ENCODE peak calls at places on chromosomes 13 and 19, in six cellular contexts. X is IMR-90, W is H9, D is H1, R is mesenchymal stem cell, T is mesendoderm. O is an unnamed sample.

GRCh38 chr13:73698859-73699258 is 435.3 kb downstream of the KLF12 start:
- DNase-seq in X (peak), D (no peak), R (no peak), W (no peak), T (no peak), O (no peak)

GRCh38 chr13:112885782-112886268 is 83.2 kb upstream of the MCF2L start:
- DNase-seq in T (peak), R (peak), X (peak), W (peak), D (peak), O (peak)

GRCh38 chr19:38251564-38252051 is 4.6 kb downstream of the PPP1R14A start:
- DNase-seq in D (no peak), X (no peak), T (peak), R (peak), W (no peak), O (no peak)

GRCh38 chr13:41019578-41020347 is 647 bp upstream of the ELF1 start:
- DNase-seq in R (no peak), T (peak), X (no peak), W (no peak), D (no peak), O (no peak)

GRCh38 chr19:51688665-51689571 is 4.2 kb upstream of the SPACA6 start:
- DNase-seq in X (peak), D (peak), W (peak), T (peak), R (peak), O (peak)

GRCh38 chr13:99352351-99353271 is 45.4 kb upstream of the GPR183 start:
- DNase-seq in D (peak), W (no peak), R (no peak), X (no peak), T (no peak), O (no peak)

GRCh38 chr19:7426986-7427385 is 61.8 kb downstream of the PEX11G start:
- DNase-seq in W (no peak), X (no peak), T (no peak), D (no peak), R (no peak), O (no peak)

GRCh38 chr13:111992911-111993310 is 74.0 kb upstream of the SOX1 start:
- DNase-seq in R (no peak), T (no peak), W (no peak), X (no peak), D (no peak), O (no peak)

GRCh38 chr13:30577381-30577780 is 40.3 kb upstream of the USPL1 start:
- DNase-seq in R (peak), D (no peak), X (peak), W (no peak), T (peak), O (no peak)

GRCh38 chr19:888615-889385 is 4.2 kb downstream of the MED16 start:
- DNase-seq in T (no peak), W (no peak), R (no peak), D (no peak), X (no peak), O (no peak)

GRCh38 chr19:35560271-35560670 is 3.2 kb downstream of the ATP4A start:
- DNase-seq in R (no peak), W (no peak), D (no peak), X (no peak), T (no peak), O (no peak)

GRCh38 chr19:14477417-14478112 is 2.4 kb upstream of the PTGER1 start:
- DNase-seq in R (no peak), W (no peak), X (no peak), T (no peak), D (no peak), O (no peak)

GRCh38 chr19:56764296-56764695 is 76.2 kb downstream of the PEG3 start:
- DNase-seq in X (no peak), W (no peak), D (no peak), T (peak), R (no peak), O (no peak)

GRCh38 chr19:35587326-35587725 is 1.4 kb downstream of the PMIS2 start:
- DNase-seq in T (no peak), R (no peak), D (no peak), X (no peak), W (no peak), O (no peak)

GRCh38 chr19:49160450-49161189 is 3.0 kb downstream of the TRPM4 start:
- DNase-seq in D (no peak), X (no peak), T (no peak), R (no peak), W (no peak), O (no peak)

GRCh38 chr13:35789335-35790166 is 313.1 kb upstream of the MAB21L1 start:
- DNase-seq in W (no peak), D (no peak), X (peak), R (peak), T (peak), O (peak)

GRCh38 chr19:3066482-3067049 is 4.3 kb upstream of the TLE5 start:
- DNase-seq in T (no peak), D (no peak), X (no peak), W (no peak), R (no peak), O (no peak)

GRCh38 chr13:114065926-114066774 is 66.3 kb downstream of the RASA3 start:
- DNase-seq in W (no peak), X (no peak), R (no peak), D (no peak), T (no peak), O (no peak)

GRCh38 chr19:44685877-44686276 is 13.1 kb upstream of the CEACAM16 start:
- DNase-seq in T (no peak), D (no peak), W (no peak), X (peak), R (peak), O (no peak)

GRCh38 chr13:39037410-39037879 is 444 bp downstream of the PROSER1 start:
- DNase-seq in D (no peak), W (no peak), T (no peak), R (peak), X (no peak), O (no peak)

GRCh38 chr13:38830442-38831045 is 143.7 kb downstream of the FREM2 start:
- DNase-seq in X (no peak), D (no peak), R (no peak), W (no peak), T (no peak), O (no peak)

GRCh38 chr19:36423925-36424324 is 5.5 kb upstream of the ZFP82 start:
- DNase-seq in W (no peak), T (peak), X (no peak), D (no peak), R (no peak), O (no peak)

GRCh38 chr13:30776661-30777060 is 41.3 kb downstream of the ALOX5AP start:
- DNase-seq in T (no peak), R (no peak), D (no peak), X (no peak), W (no peak), O (no peak)

GRCh38 chr13:81686877-81687276 is 1346.0 kb upstream of the SPRY2 start:
- DNase-seq in W (no peak), X (no peak), R (peak), T (no peak), D (no peak), O (no peak)

GRCh38 chr13:28866932-28867331 is 46.8 kb downstream of the MTUS2 start:
- DNase-seq in D (no peak), R (no peak), T (no peak), X (no peak), W (no peak), O (no peak)

GRCh38 chr13:40438022-40438692 is 228.3 kb downstream of the FOXO1 start:
- DNase-seq in D (no peak), R (peak), W (no peak), T (no peak), X (no peak), O (no peak)

GRCh38 chr19:21843081-21843480 is 7.1 kb upstream of the ZNF43 start:
- DNase-seq in W (no peak), R (no peak), T (no peak), X (no peak), D (no peak), O (no peak)

GRCh38 chr13:41017744-41018582 is 1.2 kb downstream of the ELF1 start:
- DNase-seq in R (peak), T (no peak), X (peak), D (no peak), W (no peak), O (no peak)

GRCh38 chr19:36916991-36917390 is 859 bp downstream of the ZNF568 start:
- DNase-seq in R (no peak), X (peak), D (no peak), T (peak), W (no peak), O (peak)

GRCh38 chr13:98524391-98524790 is 52.5 kb downstream of the STK24 start:
- DNase-seq in X (no peak), T (no peak), W (no peak), R (no peak), D (no peak), O (no peak)

GRCh38 chr13:40406405-40407138 is 259.9 kb downstream of the FOXO1 start:
- DNase-seq in D (no peak), T (no peak), X (peak), W (no peak), R (peak), O (no peak)

GRCh38 chr19:42024622-42025111 is 30.6 kb upstream of the ATP1A3 start:
- DNase-seq in W (no peak), T (no peak), D (no peak), X (peak), R (peak), O (no peak)

GRCh38 chr13:34627905-34628682 is 314.0 kb upstream of the NBEA start:
- DNase-seq in X (no peak), W (no peak), T (no peak), D (no peak), R (no peak), O (no peak)

GRCh38 chr13:49315036-49315565 is 67.4 kb downstream of the CDADC1 start:
- DNase-seq in R (peak), X (peak), W (no peak), T (no peak), D (no peak), O (no peak)

GRCh38 chr13:101544979-101545378 is 92.5 kb downstream of the ITGBL1 start:
- DNase-seq in T (no peak), R (no peak), D (no peak), W (no peak), X (no peak), O (no peak)

GRCh38 chr13:74062933-74063332 is 71.3 kb downstream of the KLF12 start:
- DNase-seq in T (no peak), W (no peak), X (peak), R (peak), D (no peak), O (no peak)

DNA sequence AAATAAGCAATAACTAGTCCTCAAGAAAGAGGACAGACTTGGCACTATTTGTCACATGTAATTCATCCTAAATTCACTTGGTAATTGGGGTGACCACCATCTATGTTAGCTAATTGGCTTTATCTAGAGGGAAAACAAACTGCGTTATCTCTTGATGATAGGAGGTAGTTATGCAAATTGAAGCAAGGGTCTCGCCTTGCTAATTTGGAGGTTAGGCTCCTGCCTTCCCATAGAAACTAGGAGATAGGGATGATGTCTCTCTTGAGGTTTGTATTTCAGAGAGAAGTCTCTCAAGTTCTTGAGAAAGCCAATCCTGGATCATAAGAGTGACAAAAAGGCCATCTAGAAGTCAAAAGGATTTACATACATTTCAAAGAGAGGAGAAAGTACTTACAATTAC is 179.9 kb downstream of the SLITRK6 start:
- DNase-seq in W (no peak), R (no peak), D (no peak), X (no peak), T (peak), O (no peak)
- H2BK15ac ChIP-seq in W (no peak), R (no peak), D (no peak), X (no peak), T (no peak), O (no peak)

DNA sequence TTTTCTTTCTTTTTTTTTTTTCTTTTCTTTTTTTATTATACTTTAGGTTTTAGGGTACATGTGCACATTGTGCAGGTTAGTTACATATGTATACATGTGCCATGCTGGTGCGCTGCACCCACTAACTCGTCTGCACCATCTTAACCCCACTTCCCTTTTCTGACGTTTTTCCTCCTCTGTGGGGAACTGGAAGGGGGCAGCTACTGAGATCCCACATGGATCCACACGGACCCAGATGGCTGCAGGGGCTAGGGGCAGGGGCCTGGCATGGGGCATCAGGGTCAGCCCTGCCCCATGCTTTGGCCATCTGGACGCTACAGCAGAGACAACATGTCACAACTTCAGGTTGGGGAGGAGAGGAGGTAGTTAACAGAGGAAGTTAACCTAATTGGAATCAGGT is 54.3 kb downstream of the RUBCNL start:
- DNase-seq in D (no peak), W (no peak), X (no peak), R (no peak), T (no peak), O (no peak)
- H2BK15ac ChIP-seq in D (no peak), W (no peak), X (no peak), R (no peak), T (no peak), O (no peak)

GRCh38 chr13:25354377-25354776 is 17.4 kb upstream of the ATP8A2 start:
- DNase-seq in W (no peak), X (no peak), R (no peak), D (no peak), T (no peak), O (no peak)
- H2BK15ac ChIP-seq in W (no peak), X (no peak), R (no peak), D (no peak), T (no peak), O (no peak)

GRCh38 chr19:55578761-55579747 is 1.6 kb downstream of the ZNF579 start:
- DNase-seq in W (no peak), D (no peak), R (no peak), X (no peak), T (no peak), O (no peak)
- H2BK15ac ChIP-seq in W (no peak), D (no peak), R (no peak), X (no peak), T (no peak), O (peak)

GRCh38 chr13:110507678-110508381 is 53.7 kb downstream of the RAB20 start:
- DNase-seq in W (no peak), T (no peak), X (no peak), D (no peak), R (no peak), O (no peak)
- H2BK15ac ChIP-seq in W (no peak), T (no peak), X (no peak), D (no peak), R (peak), O (no peak)

GRCh38 chr13:43543331-43543730 is 243.4 kb downstream of the ENOX1 start:
- DNase-seq in W (no peak), D (no peak), T (no peak), R (no peak), X (peak), O (no peak)
- H2BK15ac ChIP-seq in W (no peak), D (no peak), T (no peak), R (no peak), X (no peak), O (no peak)

DNA sequence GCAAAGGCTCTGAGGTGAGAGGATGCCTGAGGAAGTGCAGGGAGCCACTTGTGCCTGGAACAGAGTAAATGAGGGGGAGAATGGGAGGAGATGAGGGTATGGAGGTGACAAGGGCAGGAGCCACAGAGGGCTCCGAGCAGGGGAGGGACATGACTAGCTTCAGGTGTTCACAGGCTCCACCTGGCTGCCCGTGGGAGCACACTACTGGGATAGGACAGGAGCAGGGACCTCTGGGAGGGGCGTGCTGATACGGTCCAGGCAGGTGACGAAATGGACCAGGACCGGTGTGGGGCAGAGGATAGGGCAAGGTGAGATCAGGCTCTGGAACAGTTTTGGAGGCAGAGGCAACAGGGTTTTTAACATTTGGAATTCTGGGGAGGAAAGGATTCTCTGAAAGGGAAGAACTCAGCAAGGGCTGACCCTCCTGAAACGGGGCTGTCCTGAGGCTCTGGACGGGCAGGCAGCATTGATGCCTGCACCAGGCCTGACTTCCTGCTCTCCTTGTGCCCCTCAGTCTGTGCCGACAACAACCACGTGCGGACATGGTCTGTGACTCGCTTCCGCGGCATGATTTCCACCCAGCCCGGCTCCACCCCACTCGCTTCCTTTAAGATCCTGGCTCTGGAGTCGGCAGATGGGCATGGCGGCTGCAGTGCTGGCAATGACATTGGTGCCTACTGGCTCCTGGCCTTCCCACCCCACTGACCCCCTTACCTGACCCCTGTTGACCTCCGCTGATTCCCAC is 11.6 kb downstream of the SHKBP1 start:
- DNase-seq in R (peak), X (no peak), W (peak), T (no peak), D (no peak), O (no peak)
- H2BK15ac ChIP-seq in R (no peak), X (no peak), W (no peak), T (no peak), D (no peak), O (no peak)

GRCh38 chr13:20772401-20773131 is 1.2 kb downstream of the EEF1AKMT1 start:
- DNase-seq in X (peak), D (no peak), W (no peak), R (no peak), T (no peak), O (no peak)

GRCh38 chr13:20767309-20767943 is 6.3 kb downstream of the EEF1AKMT1 start:
- DNase-seq in R (no peak), X (no peak), T (no peak), D (no peak), W (no peak), O (no peak)

GRCh38 chr13:20769091-20769490 is 4.7 kb downstream of the EEF1AKMT1 start:
- DNase-seq in T (no peak), R (no peak), D (no peak), W (no peak), X (no peak), O (no peak)

GRCh38 chr13:20773194-20774080 is at the start of gene EEF1AKMT1:
- DNase-seq in D (peak), T (peak), X (peak), R (peak), W (peak), O (peak)

DNA sequence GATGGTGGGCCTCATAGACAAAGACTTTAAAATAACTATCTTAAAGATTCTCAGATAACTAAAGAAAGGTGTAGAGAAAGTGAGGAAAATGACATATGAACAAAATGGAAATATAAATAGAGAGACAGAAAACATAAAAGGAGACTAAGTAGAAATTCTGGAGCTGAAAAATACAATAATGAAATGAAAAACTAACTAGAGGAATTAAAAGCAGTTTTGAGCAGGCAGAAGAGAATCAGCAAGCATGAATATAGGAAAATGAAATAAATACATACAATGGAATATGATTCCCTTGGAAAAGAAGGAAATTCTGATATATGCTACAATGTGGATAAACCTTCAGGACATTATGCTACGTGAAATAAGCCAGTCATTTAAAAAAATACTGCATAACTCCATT is 3.9 kb downstream of the EEF1AKMT1 start:
- DNase-seq in W (no peak), R (no peak), X (no peak), T (no peak), D (no peak), O (no peak)
- H2BK15ac ChIP-seq in W (no peak), R (no peak), X (no peak), T (no peak), D (no peak), O (no peak)

GRCh38 chr19:33928458-33928950 is 131.8 kb downstream of the KCTD15 start:
- DNase-seq in R (no peak), X (no peak), T (no peak), W (no peak), D (no peak), O (no peak)
- H2BK15ac ChIP-seq in R (no peak), X (no peak), T (no peak), W (no peak), D (peak), O (no peak)

GRCh38 chr19:19381007-19381926 is 24.2 kb upstream of the GATAD2A start:
- DNase-seq in T (no peak), D (no peak), W (no peak), X (no peak), R (no peak), O (no peak)
- H2BK15ac ChIP-seq in T (no peak), D (no peak), W (no peak), X (no peak), R (no peak), O (no peak)

O was measured in neuronal stem cell.